ENCODE peak calls at places on chromosomes 12 and 14, in ten cellular contexts. U is aorta, J is A673, B is hepatocyte, Y is mesenchymal stem cell, M is endodermal cell, K is colonic mucosa, O is IMR-90, H is Peyer's patch, E is cardiac muscle cell. Q is an unnamed sample. For H3K36me3 and H3K27me3, the result is how much of the 10 kb centered on the place peaks cover.

GRCh38 chr14:77260631-77261030 is 10.4 kb downstream of the NGB start:
- DNase-seq in U (no peak), J (no peak), B (peak), Y (no peak), M (no peak), K (no peak), O (no peak), H (no peak), E (peak), Q (no peak)

GRCh38 chr14:100589760-100590469 is 2.7 kb upstream of the BEGAIN start:
- DNase-seq in U (no peak), J (no peak), B (no peak), Y (no peak), M (peak), K (no peak), O (no peak), H (peak), E (no peak), Q (no peak)

GRCh38 chr14:37901978-37902377 is 305.7 kb upstream of the SSTR1 start:
- DNase-seq in U (peak), J (peak), B (no peak), Y (no peak), M (peak), K (no peak), O (peak), H (no peak), E (no peak), Q (no peak)

GRCh38 chr12:29783773-29784666 is at the start of gene TMTC1:
- DNase-seq in U (peak), J (peak), B (peak), Y (peak), M (peak), K (peak), O (peak), H (peak), E (peak), Q (peak)

GRCh38 chr12:19482551-19483109 is 43.3 kb downstream of the AEBP2 start:
- DNase-seq in U (peak), J (no peak), B (peak), Y (peak), M (peak), K (no peak), O (no peak), H (no peak), E (peak), Q (no peak)

GRCh38 chr12:16347391-16348298 is at the start of gene MGST1:
- DNase-seq in U (peak), J (peak), B (peak), Y (peak), M (peak), K (peak), O (peak), H (peak), E (peak), Q (peak)

GRCh38 chr12:1356285-1356684 is 238.1 kb downstream of the FBXL14 start:
- DNase-seq in U (no peak), J (no peak), B (no peak), Y (no peak), M (no peak), K (no peak), O (peak), H (no peak), E (no peak), Q (no peak)

GRCh38 chr14:68088463-68088862 is 268.9 kb downstream of the RAD51B start:
- DNase-seq in U (no peak), J (peak), B (no peak), Y (no peak), M (no peak), K (no peak), O (peak), H (no peak), E (peak), Q (no peak)

GRCh38 chr12:106187155-106187789 is 48.5 kb upstream of the NUAK1 start:
- DNase-seq in U (no peak), J (no peak), B (no peak), Y (no peak), M (no peak), K (no peak), O (no peak), H (no peak), E (no peak), Q (no peak)

GRCh38 chr12:30201301-30202160 is 417.8 kb upstream of the TMTC1 start:
- DNase-seq in U (peak), J (no peak), B (no peak), Y (peak), M (no peak), K (no peak), O (no peak), H (no peak), E (peak), Q (peak)

GRCh38 chr12:68393398-68393797 is 61.2 kb upstream of the MDM1 start:
- DNase-seq in U (no peak), J (no peak), B (no peak), Y (no peak), M (no peak), K (no peak), O (no peak), H (no peak), E (no peak), Q (no peak)

GRCh38 chr12:2858334-2858733 is 1.5 kb upstream of the TEX52 start:
- DNase-seq in U (no peak), J (no peak), B (no peak), Y (no peak), M (no peak), K (no peak), O (no peak), H (no peak), E (no peak), Q (no peak)

GRCh38 chr12:124481257-124481750 is 86.1 kb downstream of the NCOR2 start:
- DNase-seq in U (no peak), J (no peak), B (no peak), Y (no peak), M (no peak), K (no peak), O (no peak), H (no peak), E (no peak), Q (peak)

GRCh38 chr14:87712386-87713113 is 280.4 kb downstream of the GALC start:
- DNase-seq in U (no peak), J (peak), B (peak), Y (peak), M (peak), K (no peak), O (no peak), H (no peak), E (no peak), Q (peak)

GRCh38 chr14:28707814-28708213 is 58.8 kb upstream of the FOXG1 start:
- DNase-seq in U (no peak), J (no peak), B (no peak), Y (peak), M (no peak), K (no peak), O (no peak), H (no peak), E (peak), Q (no peak)

GRCh38 chr12:57089259-57090245 is 638 bp downstream of the NAB2 start:
- DNase-seq in U (peak), J (peak), B (peak), Y (peak), M (peak), K (peak), O (peak), H (peak), E (peak), Q (peak)

GRCh38 chr12:93198086-93198485 is 179.6 kb upstream of the NUDT4 start:
- DNase-seq in U (no peak), J (no peak), B (peak), Y (peak), M (no peak), K (no peak), O (peak), H (peak), E (no peak), Q (no peak)

GRCh38 chr12:12133785-12134184 is 63.0 kb downstream of the BCL2L14 start:
- DNase-seq in U (no peak), J (peak), B (no peak), Y (no peak), M (no peak), K (no peak), O (no peak), H (no peak), E (no peak), Q (no peak)

GRCh38 chr14:31241450-31242114 is 34.0 kb upstream of the HECTD1 start:
- DNase-seq in U (no peak), J (no peak), B (no peak), Y (peak), M (no peak), K (peak), O (no peak), H (no peak), E (peak), Q (no peak)

GRCh38 chr14:99497894-99498293 is 16.7 kb downstream of the CCNK start:
- DNase-seq in U (no peak), J (no peak), B (no peak), Y (no peak), M (no peak), K (no peak), O (no peak), H (no peak), E (no peak), Q (no peak)

GRCh38 chr12:132559652-132560420 is 50.5 kb downstream of the LRCOL1 start:
- DNase-seq in U (no peak), J (peak), B (peak), Y (peak), M (peak), K (peak), O (peak), H (peak), E (peak), Q (peak)

GRCh38 chr14:79483472-79483871 is 727.8 kb downstream of the DIO2 start:
- DNase-seq in U (no peak), J (peak), B (no peak), Y (peak), M (no peak), K (no peak), O (peak), H (no peak), E (peak), Q (no peak)

GRCh38 chr14:69242311-69243224 is 17.4 kb upstream of the GALNT16 start:
- DNase-seq in U (peak), J (peak), B (peak), Y (peak), M (peak), K (peak), O (peak), H (peak), E (peak), Q (peak)

GRCh38 chr12:94832780-94833760 is 170.4 kb downstream of the NDUFA12 start:
- DNase-seq in U (no peak), J (peak), B (peak), Y (peak), M (peak), K (no peak), O (peak), H (no peak), E (peak), Q (peak)

GRCh38 chr12:71476513-71476912 is 36.9 kb downstream of the LGR5 start:
- DNase-seq in U (peak), J (no peak), B (no peak), Y (peak), M (no peak), K (no peak), O (peak), H (no peak), E (peak), Q (no peak)

GRCh38 chr12:54251667-54252284 is 28.1 kb downstream of the CBX5 start:
- DNase-seq in U (no peak), J (peak), B (peak), Y (peak), M (no peak), K (no peak), O (peak), H (no peak), E (peak), Q (peak)

GRCh38 chr12:18546399-18546798 is 191.4 kb downstream of the PLCZ1 start:
- DNase-seq in U (no peak), J (no peak), B (peak), Y (peak), M (no peak), K (no peak), O (peak), H (no peak), E (peak), Q (no peak)

GRCh38 chr14:20998674-20999366 is at the start of gene SLC39A2:
- DNase-seq in U (peak), J (peak), B (peak), Y (peak), M (peak), K (peak), O (peak), H (peak), E (peak), Q (peak)

DNA sequence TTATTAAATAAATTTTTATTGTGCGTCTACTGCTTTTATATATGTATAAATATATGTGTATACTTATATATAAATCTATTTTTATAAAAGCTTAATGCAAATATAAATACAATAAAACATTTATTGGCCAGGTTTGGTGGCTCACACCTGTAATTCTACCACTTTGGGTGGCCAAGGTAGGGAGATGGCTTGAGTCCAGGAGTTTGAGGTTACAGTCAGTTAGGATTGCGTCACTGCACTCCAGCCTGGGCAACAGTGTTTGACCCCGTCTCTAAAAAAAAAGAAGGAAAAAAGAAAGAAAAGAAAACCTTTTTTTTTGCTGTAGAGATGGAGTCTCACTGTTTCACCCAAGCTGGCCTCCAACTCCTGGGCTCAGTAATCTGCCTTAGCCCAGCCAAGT is 20.9 kb downstream of the ACTR6 start:
- DNase-seq in U (no peak), J (no peak), B (no peak), Y (no peak), M (no peak), K (peak), O (no peak), H (no peak), E (no peak), Q (no peak)
- H3K36me3 ChIP-seq in U (under half), J (under half), B (under half), Y (half or more), M (half or more), K (under half), O (under half), H (under half), E (under half), Q (under half)

GRCh38 chr12:52267266-52267665 is 7.2 kb upstream of the KRT86 start:
- DNase-seq in U (no peak), J (no peak), B (no peak), Y (no peak), M (no peak), K (no peak), O (no peak), H (no peak), E (no peak), Q (no peak)

GRCh38 chr12:52263761-52264434 is 10.5 kb upstream of the KRT86 start:
- DNase-seq in U (no peak), J (no peak), B (no peak), Y (no peak), M (no peak), K (no peak), O (no peak), H (no peak), E (no peak), Q (no peak)

GRCh38 chr12:52262286-52262685 is 12.2 kb upstream of the KRT86 start:
- DNase-seq in U (no peak), J (no peak), B (no peak), Y (no peak), M (no peak), K (no peak), O (no peak), H (no peak), E (no peak), Q (no peak)

GRCh38 chr12:52266514-52266913 is 7.9 kb upstream of the KRT86 start:
- DNase-seq in U (no peak), J (no peak), B (no peak), Y (no peak), M (no peak), K (no peak), O (no peak), H (no peak), E (no peak), Q (no peak)

GRCh38 chr12:52264435-52264825 is 10.0 kb upstream of the KRT86 start:
- DNase-seq in U (no peak), J (no peak), B (no peak), Y (no peak), M (no peak), K (no peak), O (no peak), H (no peak), E (peak), Q (no peak)
- H3K27me3 ChIP-seq in U (under half), J (under half), B (under half), Y (half or more), M (under half), K (under half), O (under half), H (under half), E (under half), Q (under half)

DNA sequence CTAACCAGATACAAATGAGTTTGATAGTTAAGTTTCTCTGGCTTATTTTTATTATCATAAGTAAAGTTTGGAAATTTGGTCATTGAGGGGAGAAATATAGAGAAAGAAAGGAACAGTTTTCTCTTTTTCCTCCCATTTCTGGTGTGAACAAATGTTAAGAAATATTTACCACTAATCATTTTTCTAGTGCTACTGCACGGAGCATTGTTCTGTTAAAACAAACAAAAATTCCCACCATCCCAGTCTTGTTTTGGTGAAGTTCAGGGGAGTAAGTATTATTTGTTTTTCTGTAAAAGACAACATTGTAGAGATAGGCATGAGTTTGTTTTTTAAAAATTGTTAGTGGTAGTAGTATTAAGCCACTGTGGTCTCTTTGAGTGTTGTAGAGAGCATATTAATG is 135.3 kb downstream of the FGD4 start:
- DNase-seq in U (no peak), J (no peak), B (no peak), Y (no peak), M (no peak), K (no peak), O (no peak), H (no peak), E (no peak), Q (no peak)
- H3K4me3 ChIP-seq in U (peak), J (peak), B (peak), Y (peak), M (no peak), K (peak), O (peak), H (peak), E (no peak), Q (no peak)

GRCh38 chr12:64413884-64414283 is 9.7 kb downstream of the XPOT start:
- DNase-seq in U (no peak), J (no peak), B (no peak), Y (no peak), M (peak), K (no peak), O (no peak), H (no peak), E (no peak), Q (no peak)

GRCh38 chr12:64412458-64412857 is 8.3 kb downstream of the XPOT start:
- DNase-seq in U (no peak), J (no peak), B (no peak), Y (no peak), M (no peak), K (no peak), O (no peak), H (no peak), E (no peak), Q (no peak)

GRCh38 chr12:64407342-64408223 is 3.4 kb downstream of the XPOT start:
- DNase-seq in U (no peak), J (no peak), B (no peak), Y (no peak), M (no peak), K (no peak), O (no peak), H (no peak), E (no peak), Q (no peak)

GRCh38 chr12:64411427-64411826 is 7.2 kb downstream of the XPOT start:
- DNase-seq in U (no peak), J (no peak), B (no peak), Y (no peak), M (no peak), K (no peak), O (no peak), H (no peak), E (no peak), Q (no peak)
- H3K36me3 ChIP-seq in U (under half), J (half or more), B (under half), Y (half or more), M (half or more), K (under half), O (under half), H (under half), E (half or more), Q (under half)

GRCh38 chr12:13277278-13277677 is 80.8 kb downstream of the EMP1 start:
- DNase-seq in U (no peak), J (no peak), B (no peak), Y (peak), M (peak), K (no peak), O (no peak), H (no peak), E (no peak), Q (no peak)

GRCh38 chr12:13278249-13278787 is 81.8 kb downstream of the EMP1 start:
- DNase-seq in U (peak), J (peak), B (peak), Y (peak), M (peak), K (peak), O (peak), H (peak), E (peak), Q (peak)

GRCh38 chr12:13273850-13274249 is 77.3 kb downstream of the EMP1 start:
- DNase-seq in U (no peak), J (peak), B (no peak), Y (no peak), M (no peak), K (no peak), O (no peak), H (no peak), E (peak), Q (no peak)

GRCh38 chr12:13273097-13273496 is 76.6 kb downstream of the EMP1 start:
- DNase-seq in U (no peak), J (no peak), B (peak), Y (no peak), M (no peak), K (no peak), O (no peak), H (no peak), E (no peak), Q (no peak)

GRCh38 chr12:13275366-13275765 is 78.8 kb downstream of the EMP1 start:
- DNase-seq in U (no peak), J (no peak), B (no peak), Y (no peak), M (no peak), K (no peak), O (no peak), H (no peak), E (no peak), Q (no peak)
- H3K27me3 ChIP-seq in U (under half), J (half or more), B (under half), Y (under half), M (under half), K (under half), O (half or more), H (under half), E (under half), Q (under half)

Q was measured in H7.